ENCODE peak calls at places on chromosomes 6 and 20, in four cellular contexts. One of them, this sample, is unnamed.

GRCh38 chr20:8330316-8330784 is 198.3 kb downstream of the PLCB1 start:
- DNase-seq in AG09319: no peak
- DNase-seq in germinal center: no peak
- DNase-seq in T-helper 2 cell: no peak
- DNase-seq in this sample: peak

GRCh38 chr6:26457407-26457795 is 354 bp upstream of the BTN2A1 start:
- DNase-seq in AG09319: no peak
- DNase-seq in germinal center: no peak
- DNase-seq in T-helper 2 cell: no peak
- DNase-seq in this sample: no peak

GRCh38 chr20:50569864-50570836 is 60.0 kb downstream of the PTPN1 start:
- DNase-seq in AG09319: no peak
- DNase-seq in germinal center: no peak
- DNase-seq in T-helper 2 cell: no peak
- DNase-seq in this sample: peak

GRCh38 chr6:77763124-77763523 is 110.3 kb downstream of the MEI4 start:
- DNase-seq in AG09319: no peak
- DNase-seq in germinal center: no peak
- DNase-seq in T-helper 2 cell: no peak
- DNase-seq in this sample: no peak

GRCh38 chr20:23570178-23570577 is 1.9 kb upstream of the CST9L start:
- DNase-seq in AG09319: no peak
- DNase-seq in germinal center: no peak
- DNase-seq in T-helper 2 cell: no peak
- DNase-seq in this sample: no peak

GRCh38 chr20:54000914-54001313 is 69.5 kb downstream of the BCAS1 start:
- DNase-seq in AG09319: no peak
- DNase-seq in germinal center: no peak
- DNase-seq in T-helper 2 cell: no peak
- DNase-seq in this sample: no peak

GRCh38 chr6:2940010-2940850 is 31.1 kb downstream of the SERPINB6 start:
- DNase-seq in AG09319: no peak
- DNase-seq in germinal center: peak
- DNase-seq in T-helper 2 cell: peak
- DNase-seq in this sample: no peak

GRCh38 chr20:3248167-3248992 is 9.4 kb upstream of the SLC4A11 start:
- DNase-seq in AG09319: no peak
- DNase-seq in germinal center: peak
- DNase-seq in T-helper 2 cell: no peak
- DNase-seq in this sample: peak

GRCh38 chr6:134599079-134599478 is 281.2 kb upstream of the SGK1 start:
- DNase-seq in AG09319: no peak
- DNase-seq in germinal center: no peak
- DNase-seq in T-helper 2 cell: no peak
- DNase-seq in this sample: no peak

GRCh38 chr6:146785001-146785585 is 186.3 kb downstream of the ADGB start:
- DNase-seq in AG09319: no peak
- DNase-seq in germinal center: peak
- DNase-seq in T-helper 2 cell: no peak
- DNase-seq in this sample: peak